ENCODE peak calls at places on chromosomes 6 and 20, in seven cellular contexts. One of them, this sample, is unnamed.

GRCh38 chr6:41159415-41160082 is 3.4 kb downstream of the TREM2 start:
- DNase-seq in ecto neural progenitor cell: no peak
- DNase-seq in NCI-H1436: peak
- DNase-seq in Kasumi-1: no peak
- DNase-seq in mesothelial cell of epicardium: no peak
- DNase-seq in activated effector memory CD4-positive, alpha-beta T cell treated with Interleukin-2 at 50 U/mL for 16 hours: no peak
- DNase-seq in NCI-H1105: peak
- DNase-seq in this sample: no peak

GRCh38 chr20:43799150-43799711 is 72.4 kb upstream of the GTSF1L start:
- DNase-seq in Kasumi-1: no peak
- DNase-seq in mesothelial cell of epicardium: no peak
- DNase-seq in NCI-H1436: no peak
- DNase-seq in activated effector memory CD4-positive, alpha-beta T cell treated with Interleukin-2 at 50 U/mL for 16 hours: no peak
- DNase-seq in NCI-H1105: peak
- DNase-seq in ecto neural progenitor cell: no peak
- DNase-seq in this sample: no peak

GRCh38 chr6:93678841-93679454 is 259.6 kb upstream of the EPHA7 start:
- DNase-seq in mesothelial cell of epicardium: no peak
- DNase-seq in Kasumi-1: no peak
- DNase-seq in NCI-H1105: no peak
- DNase-seq in activated effector memory CD4-positive, alpha-beta T cell treated with Interleukin-2 at 50 U/mL for 16 hours: no peak
- DNase-seq in NCI-H1436: no peak
- DNase-seq in ecto neural progenitor cell: no peak
- DNase-seq in this sample: no peak

GRCh38 chr6:139871844-139872510 is 497.5 kb upstream of the CITED2 start:
- DNase-seq in activated effector memory CD4-positive, alpha-beta T cell treated with Interleukin-2 at 50 U/mL for 16 hours: no peak
- DNase-seq in NCI-H1105: no peak
- DNase-seq in Kasumi-1: no peak
- DNase-seq in mesothelial cell of epicardium: no peak
- DNase-seq in NCI-H1436: no peak
- DNase-seq in ecto neural progenitor cell: no peak
- DNase-seq in this sample: no peak

GRCh38 chr6:110951986-110952794 is 6.3 kb upstream of the GTF3C6 start:
- DNase-seq in mesothelial cell of epicardium: no peak
- DNase-seq in ecto neural progenitor cell: no peak
- DNase-seq in NCI-H1105: no peak
- DNase-seq in NCI-H1436: no peak
- DNase-seq in activated effector memory CD4-positive, alpha-beta T cell treated with Interleukin-2 at 50 U/mL for 16 hours: no peak
- DNase-seq in Kasumi-1: no peak
- DNase-seq in this sample: no peak

GRCh38 chr6:45417461-45417860 is 39.7 kb upstream of the SUPT3H start:
- DNase-seq in NCI-H1105: no peak
- DNase-seq in mesothelial cell of epicardium: no peak
- DNase-seq in ecto neural progenitor cell: no peak
- DNase-seq in activated effector memory CD4-positive, alpha-beta T cell treated with Interleukin-2 at 50 U/mL for 16 hours: no peak
- DNase-seq in NCI-H1436: no peak
- DNase-seq in Kasumi-1: no peak
- DNase-seq in this sample: no peak

GRCh38 chr20:36629719-36630340 is 16.2 kb downstream of the SLA2 start:
- DNase-seq in ecto neural progenitor cell: no peak
- DNase-seq in Kasumi-1: peak
- DNase-seq in NCI-H1436: no peak
- DNase-seq in activated effector memory CD4-positive, alpha-beta T cell treated with Interleukin-2 at 50 U/mL for 16 hours: peak
- DNase-seq in NCI-H1105: no peak
- DNase-seq in mesothelial cell of epicardium: no peak
- DNase-seq in this sample: peak

GRCh38 chr6:31585531-31585930 is 546 bp upstream of the LST1 start:
- DNase-seq in NCI-H1436: no peak
- DNase-seq in Kasumi-1: peak
- DNase-seq in NCI-H1105: no peak
- DNase-seq in ecto neural progenitor cell: no peak
- DNase-seq in activated effector memory CD4-positive, alpha-beta T cell treated with Interleukin-2 at 50 U/mL for 16 hours: no peak
- DNase-seq in mesothelial cell of epicardium: no peak
- DNase-seq in this sample: no peak

GRCh38 chr6:1558388-1558787 is 51.3 kb upstream of the FOXC1 start:
- DNase-seq in NCI-H1436: no peak
- DNase-seq in NCI-H1105: no peak
- DNase-seq in ecto neural progenitor cell: no peak
- DNase-seq in Kasumi-1: no peak
- DNase-seq in activated effector memory CD4-positive, alpha-beta T cell treated with Interleukin-2 at 50 U/mL for 16 hours: no peak
- DNase-seq in mesothelial cell of epicardium: no peak
- DNase-seq in this sample: no peak

GRCh38 chr6:7219310-7219709 is 93.7 kb downstream of the SSR1 start:
- DNase-seq in ecto neural progenitor cell: no peak
- DNase-seq in NCI-H1105: no peak
- DNase-seq in Kasumi-1: no peak
- DNase-seq in activated effector memory CD4-positive, alpha-beta T cell treated with Interleukin-2 at 50 U/mL for 16 hours: no peak
- DNase-seq in mesothelial cell of epicardium: no peak
- DNase-seq in NCI-H1436: no peak
- DNase-seq in this sample: no peak

GRCh38 chr6:106974337-106974998 is at the start of gene CD24:
- DNase-seq in activated effector memory CD4-positive, alpha-beta T cell treated with Interleukin-2 at 50 U/mL for 16 hours: no peak
- DNase-seq in mesothelial cell of epicardium: peak
- DNase-seq in ecto neural progenitor cell: no peak
- DNase-seq in NCI-H1436: peak
- DNase-seq in Kasumi-1: no peak
- DNase-seq in NCI-H1105: peak
- DNase-seq in this sample: no peak

GRCh38 chr20:2756056-2756611 is 44.3 kb downstream of the CPXM1 start:
- DNase-seq in activated effector memory CD4-positive, alpha-beta T cell treated with Interleukin-2 at 50 U/mL for 16 hours: no peak
- DNase-seq in ecto neural progenitor cell: peak
- DNase-seq in mesothelial cell of epicardium: no peak
- DNase-seq in NCI-H1436: no peak
- DNase-seq in Kasumi-1: no peak
- DNase-seq in NCI-H1105: no peak
- DNase-seq in this sample: no peak

GRCh38 chr6:124400600-124400999 is 561.6 kb upstream of the RNF217 start:
- DNase-seq in ecto neural progenitor cell: no peak
- DNase-seq in NCI-H1105: no peak
- DNase-seq in NCI-H1436: no peak
- DNase-seq in mesothelial cell of epicardium: no peak
- DNase-seq in Kasumi-1: no peak
- DNase-seq in activated effector memory CD4-positive, alpha-beta T cell treated with Interleukin-2 at 50 U/mL for 16 hours: no peak
- DNase-seq in this sample: no peak

GRCh38 chr20:33561981-33562601 is 72.2 kb downstream of the CBFA2T2 start:
- DNase-seq in activated effector memory CD4-positive, alpha-beta T cell treated with Interleukin-2 at 50 U/mL for 16 hours: no peak
- DNase-seq in NCI-H1436: peak
- DNase-seq in NCI-H1105: peak
- DNase-seq in Kasumi-1: no peak
- DNase-seq in mesothelial cell of epicardium: peak
- DNase-seq in ecto neural progenitor cell: no peak
- DNase-seq in this sample: no peak

GRCh38 chr6:113858067-113858604 is 991 bp downstream of the MARCKS start:
- DNase-seq in Kasumi-1: no peak
- DNase-seq in mesothelial cell of epicardium: peak
- DNase-seq in NCI-H1436: peak
- DNase-seq in ecto neural progenitor cell: peak
- DNase-seq in activated effector memory CD4-positive, alpha-beta T cell treated with Interleukin-2 at 50 U/mL for 16 hours: no peak
- DNase-seq in NCI-H1105: peak
- DNase-seq in this sample: no peak

GRCh38 chr6:70668499-70668812 is 773 bp downstream of the SMAP1 start:
- DNase-seq in activated effector memory CD4-positive, alpha-beta T cell treated with Interleukin-2 at 50 U/mL for 16 hours: no peak
- DNase-seq in Kasumi-1: peak
- DNase-seq in NCI-H1105: peak
- DNase-seq in ecto neural progenitor cell: no peak
- DNase-seq in mesothelial cell of epicardium: no peak
- DNase-seq in NCI-H1436: peak
- DNase-seq in this sample: no peak

GRCh38 chr20:25447671-25448070 is 40.2 kb downstream of the GINS1 start:
- DNase-seq in mesothelial cell of epicardium: no peak
- DNase-seq in ecto neural progenitor cell: no peak
- DNase-seq in NCI-H1436: no peak
- DNase-seq in NCI-H1105: no peak
- DNase-seq in Kasumi-1: no peak
- DNase-seq in activated effector memory CD4-positive, alpha-beta T cell treated with Interleukin-2 at 50 U/mL for 16 hours: no peak
- DNase-seq in this sample: no peak

GRCh38 chr6:134351615-134352474 is 33.9 kb upstream of the SGK1 start:
- DNase-seq in ecto neural progenitor cell: peak
- DNase-seq in activated effector memory CD4-positive, alpha-beta T cell treated with Interleukin-2 at 50 U/mL for 16 hours: no peak
- DNase-seq in NCI-H1436: no peak
- DNase-seq in Kasumi-1: no peak
- DNase-seq in NCI-H1105: no peak
- DNase-seq in mesothelial cell of epicardium: no peak
- DNase-seq in this sample: peak

GRCh38 chr6:155245871-155246270 is 17.9 kb upstream of the CLDN20 start:
- DNase-seq in NCI-H1436: no peak
- DNase-seq in NCI-H1105: no peak
- DNase-seq in mesothelial cell of epicardium: no peak
- DNase-seq in Kasumi-1: no peak
- DNase-seq in ecto neural progenitor cell: no peak
- DNase-seq in activated effector memory CD4-positive, alpha-beta T cell treated with Interleukin-2 at 50 U/mL for 16 hours: no peak
- DNase-seq in this sample: no peak

GRCh38 chr6:52403627-52404026 is 16.5 kb upstream of the EFHC1 start:
- DNase-seq in Kasumi-1: no peak
- DNase-seq in NCI-H1436: no peak
- DNase-seq in ecto neural progenitor cell: no peak
- DNase-seq in activated effector memory CD4-positive, alpha-beta T cell treated with Interleukin-2 at 50 U/mL for 16 hours: no peak
- DNase-seq in mesothelial cell of epicardium: no peak
- DNase-seq in NCI-H1105: peak
- DNase-seq in this sample: no peak

GRCh38 chr6:169339731-169340314 is 86.2 kb upstream of the THBS2 start:
- DNase-seq in Kasumi-1: no peak
- DNase-seq in NCI-H1105: no peak
- DNase-seq in ecto neural progenitor cell: no peak
- DNase-seq in activated effector memory CD4-positive, alpha-beta T cell treated with Interleukin-2 at 50 U/mL for 16 hours: no peak
- DNase-seq in mesothelial cell of epicardium: no peak
- DNase-seq in NCI-H1436: no peak
- DNase-seq in this sample: no peak

GRCh38 chr6:160960839-160961238 is 30.7 kb upstream of the MAP3K4 start:
- DNase-seq in NCI-H1436: no peak
- DNase-seq in Kasumi-1: no peak
- DNase-seq in NCI-H1105: no peak
- DNase-seq in mesothelial cell of epicardium: no peak
- DNase-seq in ecto neural progenitor cell: no peak
- DNase-seq in activated effector memory CD4-positive, alpha-beta T cell treated with Interleukin-2 at 50 U/mL for 16 hours: no peak
- DNase-seq in this sample: no peak

GRCh38 chr6:25882066-25882496 is 8.0 kb upstream of the SLC17A3 start:
- DNase-seq in NCI-H1436: no peak
- DNase-seq in activated effector memory CD4-positive, alpha-beta T cell treated with Interleukin-2 at 50 U/mL for 16 hours: peak
- DNase-seq in NCI-H1105: no peak
- DNase-seq in mesothelial cell of epicardium: no peak
- DNase-seq in Kasumi-1: no peak
- DNase-seq in ecto neural progenitor cell: peak
- DNase-seq in this sample: peak

GRCh38 chr6:45038226-45038625 is 289.9 kb upstream of the RUNX2 start:
- DNase-seq in mesothelial cell of epicardium: no peak
- DNase-seq in NCI-H1105: no peak
- DNase-seq in ecto neural progenitor cell: no peak
- DNase-seq in Kasumi-1: no peak
- DNase-seq in activated effector memory CD4-positive, alpha-beta T cell treated with Interleukin-2 at 50 U/mL for 16 hours: no peak
- DNase-seq in NCI-H1436: no peak
- DNase-seq in this sample: no peak